ENCODE peak calls at places on chromosomes 2 and 18, in seven cellular contexts. U is dermis blood vessel endothelial cell; T is H54; K is omental fat pad; M is NCI-H2081; Z is posterior cingulate gyrus; W is effector memory CD4-positive, alpha-beta T cell. C is an unnamed sample.

GRCh38 chr2:127118467-127118866 is 11.5 kb upstream of the BIN1 start:
- DNase-seq in Z (peak; percentile 97), W (no peak), M (no peak), T (no peak), U (no peak), K (no peak), C (no peak)

GRCh38 chr2:5019324-5019723 is 672.9 kb upstream of the SOX11 start:
- DNase-seq in T (no peak), K (no peak), U (no peak), Z (no peak), M (no peak), W (no peak), C (no peak)

GRCh38 chr2:25168256-25169072 is at the start of gene POMC:
- DNase-seq in M (peak; percentile 30), T (no peak), U (peak; percentile 38), W (peak; percentile 4), K (no peak), Z (peak; percentile 73), C (peak; percentile 73)

GRCh38 chr2:189641565-189641964 is 19.7 kb upstream of the ASNSD1 start:
- DNase-seq in K (no peak), Z (no peak), W (no peak), M (no peak), U (no peak), T (no peak), C (no peak)

GRCh38 chr2:156436477-156437085 is 402 bp downstream of the GPD2 start:
- DNase-seq in M (no peak), T (peak; percentile 33), Z (peak; percentile 79), K (no peak), U (peak; percentile 48), W (no peak), C (no peak)

GRCh38 chr2:126658910-126659613 is 3.1 kb downstream of the GYPC start:
- DNase-seq in Z (peak; percentile 44), T (no peak), K (no peak), U (peak; percentile 57), M (no peak), W (peak; percentile 27), C (peak; percentile 26)

GRCh38 chr2:191187105-191187829 is 36.5 kb upstream of the STAT4 start:
- DNase-seq in W (no peak), K (no peak), M (no peak), U (no peak), Z (no peak), T (no peak), C (no peak)

GRCh38 chr2:125516496-125517109 is 1139.4 kb upstream of the GYPC start:
- DNase-seq in K (no peak), T (peak; percentile 8), U (peak; percentile 7), Z (no peak), M (no peak), W (no peak), C (no peak)

GRCh38 chr2:241161646-241162281 is 11.5 kb downstream of the PPP1R7 start:
- DNase-seq in U (no peak), M (no peak), T (no peak), W (no peak), Z (peak; percentile 94), K (peak; percentile 29), C (no peak)

GRCh38 chr2:224357098-224357901 is 44.6 kb downstream of the FAM124B start:
- DNase-seq in Z (no peak), K (no peak), T (peak; percentile 25), M (peak; percentile 43), W (peak; percentile 6), U (peak; percentile 86), C (peak; percentile 27)

GRCh38 chr2:240355001-240355891 is 80.2 kb upstream of the GPC1 start:
- DNase-seq in M (no peak), Z (peak; percentile 81), U (peak; percentile 36), W (no peak), K (no peak), T (peak; percentile 41), C (no peak)

GRCh38 chr2:206823178-206823577 is 57.8 kb downstream of the FASTKD2 start:
- DNase-seq in U (no peak), T (no peak), M (no peak), K (no peak), W (no peak), Z (no peak), C (no peak)

GRCh38 chr18:22283397-22283796 is 114.0 kb downstream of the GATA6 start:
- DNase-seq in U (peak; percentile 31), K (no peak), M (no peak), Z (no peak), T (no peak), W (no peak), C (no peak)

GRCh38 chr2:149004836-149005235 is 33.7 kb upstream of the LYPD6B start:
- DNase-seq in U (no peak), W (no peak), Z (no peak), T (no peak), K (no peak), M (no peak), C (no peak)

GRCh38 chr18:40935423-40935822 is 1019.6 kb upstream of the PIK3C3 start:
- DNase-seq in M (peak; percentile 38), K (no peak), T (no peak), W (no peak), Z (no peak), U (no peak), C (no peak)

GRCh38 chr2:65431417-65432226 is 777 bp downstream of the SPRED2 start:
- DNase-seq in T (no peak), W (peak; percentile 21), Z (peak; percentile 90), K (no peak), M (no peak), U (peak; percentile 40), C (peak; percentile 83)

GRCh38 chr2:108447947-108448677 is 894 bp upstream of the GCC2 start:
- DNase-seq in M (no peak), Z (no peak), W (no peak), K (no peak), U (no peak), T (no peak), C (no peak)

GRCh38 chr18:9992300-9992987 is 78.6 kb downstream of the VAPA start:
- DNase-seq in U (peak; percentile 61), M (no peak), W (no peak), Z (no peak), T (no peak), K (no peak), C (no peak)

C was measured in pancreas.